ENCODE peak calls at places on chromosomes 1 and 21, in five cellular contexts. Z, X, D, W and V are unnamed samples.

GRCh38 chr1:152777510-152778137 is 2.7 kb downstream of the LCE1F start:
- DNase-seq in Z (no peak), D (no peak), W (no peak), X (peak; percentile 51), V (peak; percentile 26)

GRCh38 chr1:11522400-11523235 is 43.7 kb downstream of the DISP3 start:
- DNase-seq in X (no peak), W (no peak), Z (no peak), D (no peak), V (no peak)

GRCh38 chr1:14745321-14745720 is 146.8 kb downstream of the KAZN start:
- DNase-seq in D (no peak), X (no peak), W (no peak), Z (no peak), V (no peak)

GRCh38 chr1:168261390-168261789 is 19.3 kb upstream of the TBX19 start:
- DNase-seq in X (no peak), W (no peak), D (peak; percentile 77), Z (no peak), V (no peak)

GRCh38 chr1:219906924-219907771 is 21.2 kb downstream of the SLC30A10 start:
- DNase-seq in W (no peak), Z (no peak), X (no peak), D (no peak), V (no peak)

GRCh38 chr21:15850645-15851044 is 120.9 kb downstream of the USP25 start:
- DNase-seq in D (peak; percentile 49), X (no peak), Z (no peak), W (no peak), V (no peak)

GRCh38 chr1:4062992-4063391 is 162.9 kb upstream of the C1orf174 start:
- DNase-seq in X (no peak), W (no peak), D (no peak), Z (no peak), V (no peak)

GRCh38 chr1:207606362-207606755 is 38.6 kb upstream of the CR1L start:
- DNase-seq in D (no peak), X (no peak), W (no peak), Z (no peak), V (no peak)

GRCh38 chr1:159898527-159898926 is 1.4 kb downstream of the CFAP45 start:
- DNase-seq in Z (no peak), W (no peak), D (no peak), X (no peak), V (no peak)

DNA sequence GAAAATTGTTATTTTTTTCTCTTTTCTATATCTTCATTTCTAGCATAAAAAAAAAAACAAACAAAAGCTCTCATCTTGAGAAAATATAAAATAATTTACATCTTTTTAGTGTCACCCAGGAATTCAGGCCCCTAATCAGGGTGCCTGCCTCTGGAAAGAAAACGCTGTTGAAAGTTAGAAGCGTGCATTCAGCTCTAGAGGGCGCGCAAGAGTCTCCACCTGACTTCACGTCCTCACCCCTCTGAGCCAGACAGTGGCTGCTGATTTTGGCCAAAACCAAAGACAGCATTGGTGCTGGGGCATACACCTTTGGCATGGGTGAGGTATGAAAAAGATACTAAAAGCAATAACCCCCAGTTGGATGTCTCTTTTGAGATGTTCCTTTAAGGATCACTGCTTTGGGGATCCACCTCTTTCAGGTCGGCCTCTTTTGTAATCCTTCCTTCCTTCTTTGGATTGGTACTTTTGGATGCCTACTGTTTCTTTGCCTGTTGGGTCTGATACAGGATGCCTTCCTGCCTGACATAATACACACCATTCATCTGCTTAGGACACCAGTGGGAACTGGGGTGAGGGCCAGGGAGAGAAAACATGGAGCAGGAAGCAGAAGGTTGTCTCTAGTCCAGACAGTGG is 77.6 kb upstream of the CHRM3 start:
- DNase-seq in X (peak; percentile 55), Z (no peak), D (no peak), W (peak; percentile 5), V (peak; percentile 7)
- TF ChIP-seq CTCF in X (peak; percentile 60), Z (no peak), D (no peak), W (peak; percentile 69), V (no peak)

DNA sequence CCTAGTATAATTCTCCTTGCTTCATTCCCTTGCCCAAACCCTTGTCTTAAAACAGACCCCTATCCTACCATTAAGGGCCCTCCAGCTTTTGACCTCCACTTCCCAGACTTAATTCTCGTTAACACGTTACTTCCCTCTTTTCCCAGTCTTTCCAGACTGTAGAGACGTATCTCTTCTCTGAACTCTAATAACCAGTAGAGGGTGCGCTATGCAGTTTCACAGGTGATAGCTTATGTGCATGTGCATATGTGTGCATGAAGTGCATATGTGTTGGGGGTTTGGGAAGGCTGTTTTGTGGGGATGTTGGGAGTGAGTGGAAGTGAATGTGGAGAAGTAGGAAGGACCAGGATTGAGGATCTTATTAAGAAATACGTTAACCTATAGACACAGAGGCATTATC is 78.1 kb upstream of the CCDC190 start:
- DNase-seq in Z (no peak), W (no peak), D (no peak), X (no peak), V (no peak)
- TF ChIP-seq CTCF in Z (no peak), W (peak; percentile 58), D (no peak), X (no peak), V (no peak)

DNA sequence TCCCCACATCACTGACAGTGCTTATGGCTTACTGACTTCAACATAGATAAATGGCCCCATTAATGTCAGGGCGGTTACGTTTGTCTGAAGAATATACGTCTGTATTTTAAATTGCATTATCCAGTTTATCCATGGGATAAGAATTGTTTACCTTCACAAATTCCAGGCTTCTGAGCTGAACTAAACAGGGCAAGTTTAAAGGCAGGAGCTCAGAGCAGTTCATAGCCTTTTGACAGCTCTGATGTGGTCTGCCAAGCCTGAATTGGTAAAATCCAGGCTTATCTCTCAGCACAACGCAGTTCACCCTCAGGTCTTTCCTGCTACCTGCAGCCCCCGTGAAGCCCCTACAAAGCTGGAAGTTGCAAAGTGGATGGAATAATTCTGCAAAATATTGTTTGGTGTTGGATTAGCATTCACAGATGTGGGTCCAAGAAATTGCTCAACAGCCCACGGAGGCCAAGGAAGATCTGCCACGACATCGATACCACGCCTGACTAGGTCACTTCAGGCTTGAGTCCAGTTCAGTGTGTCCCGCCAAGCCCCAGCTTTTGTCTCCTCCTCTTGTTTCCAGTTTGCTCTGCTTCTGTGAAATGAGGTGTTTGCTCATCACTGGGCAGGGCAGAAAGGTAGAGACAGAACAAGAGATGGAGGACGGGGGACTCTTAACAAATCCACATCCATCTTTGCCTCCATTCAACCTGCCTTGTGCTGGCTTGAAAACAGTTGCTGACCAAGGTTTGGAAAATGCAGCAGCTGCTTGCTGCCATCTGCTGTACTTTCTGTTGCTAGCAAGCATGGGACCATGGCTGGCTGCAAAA is 79.8 kb upstream of the GREM2 start:
- DNase-seq in X (peak; percentile 55), Z (no peak), D (peak; percentile 86), W (peak; percentile 13), V (peak; percentile 38)
- TF ChIP-seq CTCF in X (no peak), Z (peak; percentile 72), D (peak; percentile 94), W (peak; percentile 77), V (peak; percentile 41)

GRCh38 chr1:165827199-165828102 is at the start of gene UCK2:
- DNase-seq in X (peak; percentile 81), W (no peak), D (peak; percentile 92), Z (peak; percentile 55), V (peak; percentile 87)
- TF ChIP-seq CTCF in X (peak; percentile 17), W (peak; percentile 52), D (no peak), Z (no peak), V (no peak)